ENCODE peak calls at places on chromosomes 1 and 21, in six cellular contexts. One of them, this sample, is unnamed.

GRCh38 chr1:6249732-6250689 is 6.0 kb downstream of the HES3 start:
- DNase-seq in GM12878: no peak
- DNase-seq in HCT116: no peak
- DNase-seq in kidney: peak; percentile 79
- DNase-seq in IMR-90: no peak
- DNase-seq in fibroblast of lung: no peak
- DNase-seq in this sample: no peak

GRCh38 chr1:21628798-21629393 is 40.3 kb downstream of the RAP1GAP start:
- DNase-seq in GM12878: no peak
- DNase-seq in HCT116: no peak
- DNase-seq in kidney: no peak
- DNase-seq in IMR-90: no peak
- DNase-seq in fibroblast of lung: no peak
- DNase-seq in this sample: no peak

GRCh38 chr1:67937651-67938050 is 104.4 kb upstream of the GNG12 start:
- DNase-seq in GM12878: no peak
- DNase-seq in HCT116: no peak
- DNase-seq in kidney: no peak
- DNase-seq in IMR-90: peak; percentile 73
- DNase-seq in fibroblast of lung: peak; percentile 66
- DNase-seq in this sample: peak; percentile 66

GRCh38 chr1:159177273-159177907 is 6.0 kb downstream of the CADM3 start:
- DNase-seq in GM12878: no peak
- DNase-seq in HCT116: peak; percentile 21
- DNase-seq in kidney: no peak
- DNase-seq in IMR-90: peak; percentile 58
- DNase-seq in fibroblast of lung: peak; percentile 64
- DNase-seq in this sample: peak; percentile 74

GRCh38 chr1:161009602-161010211 is 11.2 kb downstream of the F11R start:
- DNase-seq in GM12878: no peak
- DNase-seq in HCT116: no peak
- DNase-seq in kidney: no peak
- DNase-seq in IMR-90: no peak
- DNase-seq in fibroblast of lung: no peak
- DNase-seq in this sample: no peak

GRCh38 chr1:91160363-91161075 is 138.7 kb upstream of the ZNF644 start:
- DNase-seq in GM12878: no peak
- DNase-seq in HCT116: no peak
- DNase-seq in kidney: no peak
- DNase-seq in IMR-90: no peak
- DNase-seq in fibroblast of lung: no peak
- DNase-seq in this sample: no peak

GRCh38 chr1:45437323-45437722 is 53.6 kb downstream of the TESK2 start:
- DNase-seq in GM12878: no peak
- DNase-seq in HCT116: no peak
- DNase-seq in kidney: no peak
- DNase-seq in IMR-90: no peak
- DNase-seq in fibroblast of lung: no peak
- DNase-seq in this sample: no peak

GRCh38 chr1:53909946-53910345 is 16.0 kb downstream of the DIO1 start:
- DNase-seq in GM12878: no peak
- DNase-seq in HCT116: no peak
- DNase-seq in kidney: no peak
- DNase-seq in IMR-90: peak; percentile 21
- DNase-seq in fibroblast of lung: peak; percentile 9
- DNase-seq in this sample: no peak

GRCh38 chr1:59214764-59215208 is 82.1 kb upstream of the FGGY start:
- DNase-seq in GM12878: no peak
- DNase-seq in HCT116: no peak
- DNase-seq in kidney: no peak
- DNase-seq in IMR-90: peak; percentile 74
- DNase-seq in fibroblast of lung: peak; percentile 48
- DNase-seq in this sample: no peak

GRCh38 chr1:186536272-186536905 is 75.5 kb upstream of the PDC start:
- DNase-seq in GM12878: no peak
- DNase-seq in HCT116: no peak
- DNase-seq in kidney: no peak
- DNase-seq in IMR-90: peak; percentile 10
- DNase-seq in fibroblast of lung: peak; percentile 32
- DNase-seq in this sample: peak; percentile 64

GRCh38 chr1:56374026-56374974 is 205.1 kb downstream of the PLPP3 start:
- DNase-seq in GM12878: no peak
- DNase-seq in HCT116: no peak
- DNase-seq in kidney: no peak
- DNase-seq in IMR-90: peak; percentile 45
- DNase-seq in fibroblast of lung: peak; percentile 72
- DNase-seq in this sample: peak; percentile 59

GRCh38 chr1:7401814-7402547 is 369.1 kb upstream of the VAMP3 start:
- DNase-seq in GM12878: no peak
- DNase-seq in HCT116: peak; percentile 97
- DNase-seq in kidney: no peak
- DNase-seq in IMR-90: peak; percentile 100
- DNase-seq in fibroblast of lung: peak; percentile 100
- DNase-seq in this sample: peak; percentile 99

GRCh38 chr1:5507340-5507739 is 484.9 kb downstream of the NPHP4 start:
- DNase-seq in GM12878: no peak
- DNase-seq in HCT116: no peak
- DNase-seq in kidney: peak; percentile 63
- DNase-seq in IMR-90: no peak
- DNase-seq in fibroblast of lung: no peak
- DNase-seq in this sample: no peak

GRCh38 chr21:16192900-16193299 is 463.1 kb downstream of the USP25 start:
- DNase-seq in GM12878: no peak
- DNase-seq in HCT116: no peak
- DNase-seq in kidney: no peak
- DNase-seq in IMR-90: peak; percentile 20
- DNase-seq in fibroblast of lung: peak; percentile 82
- DNase-seq in this sample: peak; percentile 80

GRCh38 chr1:24713736-24714135 is 31.5 kb upstream of the CLIC4 start:
- DNase-seq in GM12878: no peak
- DNase-seq in HCT116: no peak
- DNase-seq in kidney: no peak
- DNase-seq in IMR-90: no peak
- DNase-seq in fibroblast of lung: no peak
- DNase-seq in this sample: no peak
- H3K9ac ChIP-seq in GM12878: no peak overlapping the region
- H3K9ac ChIP-seq in HCT116: no peak overlapping the region
- H3K9ac ChIP-seq in kidney: no peak overlapping the region
- H3K9ac ChIP-seq in IMR-90: no peak overlapping the region
- H3K9ac ChIP-seq in fibroblast of lung: no peak overlapping the region
- H3K9ac ChIP-seq in this sample: peak overlapping the region; percentile 73

DNA sequence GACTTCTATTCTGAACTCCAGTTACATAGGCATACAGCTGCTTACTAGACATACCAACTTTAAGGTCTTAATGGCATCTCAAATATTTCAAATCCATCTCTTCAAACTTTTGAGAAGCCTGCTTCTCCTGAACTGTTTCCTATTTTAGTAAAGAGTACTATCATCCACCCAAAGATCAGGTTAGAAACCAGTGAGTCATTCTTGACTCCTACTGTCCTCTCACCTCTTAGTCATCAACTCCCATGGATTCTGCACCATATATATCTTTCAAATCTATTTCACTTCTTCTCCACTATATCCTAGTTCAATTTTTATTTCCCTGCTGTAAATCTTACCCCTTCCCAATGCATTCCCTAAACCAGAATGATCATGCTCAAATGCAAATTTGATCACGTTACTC is 18.1 kb upstream of the BEND5 start:
- DNase-seq in GM12878: no peak
- DNase-seq in HCT116: no peak
- DNase-seq in kidney: no peak
- DNase-seq in IMR-90: no peak
- DNase-seq in fibroblast of lung: no peak
- DNase-seq in this sample: peak; percentile 22
- H3K9ac ChIP-seq in GM12878: no peak overlapping the region
- H3K9ac ChIP-seq in HCT116: no peak overlapping the region
- H3K9ac ChIP-seq in kidney: no peak overlapping the region
- H3K9ac ChIP-seq in IMR-90: no peak overlapping the region
- H3K9ac ChIP-seq in fibroblast of lung: no peak overlapping the region
- H3K9ac ChIP-seq in this sample: no peak overlapping the region

GRCh38 chr1:151242442-151242841 is 12.1 kb upstream of the PSMD4 start:
- DNase-seq in GM12878: no peak
- DNase-seq in HCT116: no peak
- DNase-seq in kidney: no peak
- DNase-seq in IMR-90: no peak
- DNase-seq in fibroblast of lung: no peak
- DNase-seq in this sample: no peak
- H3K9ac ChIP-seq in GM12878: no peak overlapping the region
- H3K9ac ChIP-seq in HCT116: no peak overlapping the region
- H3K9ac ChIP-seq in kidney: no peak overlapping the region
- H3K9ac ChIP-seq in IMR-90: no peak overlapping the region
- H3K9ac ChIP-seq in fibroblast of lung: no peak overlapping the region
- H3K9ac ChIP-seq in this sample: no peak overlapping the region

GRCh38 chr1:172959578-172959977 is 91.2 kb downstream of the TNFSF18 start:
- DNase-seq in GM12878: no peak
- DNase-seq in HCT116: no peak
- DNase-seq in kidney: no peak
- DNase-seq in IMR-90: no peak
- DNase-seq in fibroblast of lung: no peak
- DNase-seq in this sample: no peak
- H3K9ac ChIP-seq in GM12878: no peak overlapping the region
- H3K9ac ChIP-seq in HCT116: no peak overlapping the region
- H3K9ac ChIP-seq in kidney: no peak overlapping the region
- H3K9ac ChIP-seq in IMR-90: no peak overlapping the region
- H3K9ac ChIP-seq in fibroblast of lung: no peak overlapping the region
- H3K9ac ChIP-seq in this sample: no peak overlapping the region

GRCh38 chr1:178867670-178868069 is 3.2 kb downstream of the ANGPTL1 start:
- DNase-seq in GM12878: no peak
- DNase-seq in HCT116: no peak
- DNase-seq in kidney: no peak
- DNase-seq in IMR-90: peak; percentile 4
- DNase-seq in fibroblast of lung: no peak
- DNase-seq in this sample: peak; percentile 52

GRCh38 chr1:178868700-178869099 is 2.2 kb downstream of the ANGPTL1 start:
- DNase-seq in GM12878: no peak
- DNase-seq in HCT116: no peak
- DNase-seq in kidney: no peak
- DNase-seq in IMR-90: no peak
- DNase-seq in fibroblast of lung: no peak
- DNase-seq in this sample: peak; percentile 54

GRCh38 chr1:178864326-178864725 is 6.6 kb downstream of the ANGPTL1 start:
- DNase-seq in GM12878: no peak
- DNase-seq in HCT116: no peak
- DNase-seq in kidney: no peak
- DNase-seq in IMR-90: peak; percentile 10
- DNase-seq in fibroblast of lung: peak; percentile 13
- DNase-seq in this sample: peak; percentile 62

GRCh38 chr1:178862416-178862815 is 8.5 kb downstream of the ANGPTL1 start:
- DNase-seq in GM12878: no peak
- DNase-seq in HCT116: no peak
- DNase-seq in kidney: no peak
- DNase-seq in IMR-90: no peak
- DNase-seq in fibroblast of lung: no peak
- DNase-seq in this sample: no peak

GRCh38 chr1:178862864-178863263 is 8.0 kb downstream of the ANGPTL1 start:
- DNase-seq in GM12878: no peak
- DNase-seq in HCT116: no peak
- DNase-seq in kidney: no peak
- DNase-seq in IMR-90: no peak
- DNase-seq in fibroblast of lung: no peak
- DNase-seq in this sample: no peak
- H3K9ac ChIP-seq in GM12878: no peak overlapping the region
- H3K9ac ChIP-seq in HCT116: no peak overlapping the region
- H3K9ac ChIP-seq in kidney: no peak overlapping the region
- H3K9ac ChIP-seq in IMR-90: no peak overlapping the region
- H3K9ac ChIP-seq in fibroblast of lung: no peak overlapping the region
- H3K9ac ChIP-seq in this sample: no peak overlapping the region

GRCh38 chr1:11058595-11059165 is 1.1 kb downstream of the SRM start:
- DNase-seq in GM12878: no peak
- DNase-seq in HCT116: no peak
- DNase-seq in kidney: no peak
- DNase-seq in IMR-90: no peak
- DNase-seq in fibroblast of lung: no peak
- DNase-seq in this sample: peak; percentile 32
- H3K9ac ChIP-seq in GM12878: peak overlapping the region; percentile 71
- H3K9ac ChIP-seq in HCT116: peak overlapping the region; percentile 90
- H3K9ac ChIP-seq in kidney: no peak overlapping the region
- H3K9ac ChIP-seq in IMR-90: peak overlapping the region; percentile 91
- H3K9ac ChIP-seq in fibroblast of lung: peak overlapping the region; percentile 84
- H3K9ac ChIP-seq in this sample: peak overlapping the region; percentile 89